ENCODE peak calls at places on chromosomes 7 and 10, in five cellular contexts. One of them, this sample, is unnamed. For H3K9me3, the result is how much of the 10 kb centered on the place peaks cover.

GRCh38 chr7:99864041-99864440 is 12.8 kb downstream of the OR2AE1 start:
- DNase-seq in adipocyte: peak
- DNase-seq in ovary: no peak
- DNase-seq in transverse colon: no peak
- DNase-seq in MM.1S: no peak
- DNase-seq in this sample: no peak

GRCh38 chr10:128629111-128630096 is 503.2 kb upstream of the MKI67 start:
- DNase-seq in transverse colon: no peak
- DNase-seq in adipocyte: no peak
- DNase-seq in MM.1S: no peak
- DNase-seq in ovary: no peak
- DNase-seq in this sample: peak

GRCh38 chr7:129535896-129536295 is 33.6 kb downstream of the SMKR1 start:
- DNase-seq in MM.1S: no peak
- DNase-seq in transverse colon: no peak
- DNase-seq in adipocyte: no peak
- DNase-seq in ovary: no peak
- DNase-seq in this sample: no peak

GRCh38 chr7:128923411-128923800 is 12.9 kb upstream of the KCP start:
- DNase-seq in MM.1S: no peak
- DNase-seq in transverse colon: no peak
- DNase-seq in adipocyte: no peak
- DNase-seq in ovary: no peak
- DNase-seq in this sample: peak

GRCh38 chr7:152189026-152189425 is 163.6 kb downstream of the GALNT11 start:
- DNase-seq in adipocyte: peak
- DNase-seq in transverse colon: no peak
- DNase-seq in MM.1S: no peak
- DNase-seq in ovary: no peak
- DNase-seq in this sample: no peak

GRCh38 chr7:100570954-100571828 is 2.5 kb downstream of the SAP25 start:
- DNase-seq in MM.1S: no peak
- DNase-seq in transverse colon: no peak
- DNase-seq in adipocyte: no peak
- DNase-seq in ovary: no peak
- DNase-seq in this sample: no peak

GRCh38 chr7:29345590-29345989 is 151.0 kb downstream of the CHN2 start:
- DNase-seq in adipocyte: no peak
- DNase-seq in MM.1S: peak
- DNase-seq in transverse colon: peak
- DNase-seq in ovary: no peak
- DNase-seq in this sample: peak

GRCh38 chr10:71704816-71705215 is 14.8 kb downstream of the C10orf105 start:
- DNase-seq in transverse colon: no peak
- DNase-seq in ovary: no peak
- DNase-seq in MM.1S: no peak
- DNase-seq in adipocyte: no peak
- DNase-seq in this sample: no peak

GRCh38 chr7:24756989-24757798 is at the start of gene GSDME:
- DNase-seq in MM.1S: peak
- DNase-seq in adipocyte: peak
- DNase-seq in transverse colon: peak
- DNase-seq in ovary: peak
- DNase-seq in this sample: peak

GRCh38 chr7:21099432-21099831 is 312.7 kb upstream of the SP8 start:
- DNase-seq in ovary: no peak
- DNase-seq in MM.1S: peak
- DNase-seq in adipocyte: no peak
- DNase-seq in transverse colon: no peak
- DNase-seq in this sample: peak

GRCh38 chr10:56370217-56371113 is 9.4 kb upstream of the ZWINT start:
- DNase-seq in transverse colon: no peak
- DNase-seq in adipocyte: no peak
- DNase-seq in MM.1S: no peak
- DNase-seq in ovary: no peak
- DNase-seq in this sample: no peak

GRCh38 chr7:15213093-15213492 is 310.5 kb upstream of the DGKB start:
- DNase-seq in MM.1S: no peak
- DNase-seq in transverse colon: no peak
- DNase-seq in adipocyte: no peak
- DNase-seq in ovary: no peak
- DNase-seq in this sample: no peak

GRCh38 chr7:15219758-15220157 is 317.2 kb upstream of the DGKB start:
- DNase-seq in ovary: no peak
- DNase-seq in transverse colon: no peak
- DNase-seq in adipocyte: no peak
- DNase-seq in MM.1S: no peak
- DNase-seq in this sample: no peak

GRCh38 chr7:15214981-15215380 is 312.4 kb upstream of the DGKB start:
- DNase-seq in adipocyte: no peak
- DNase-seq in ovary: no peak
- DNase-seq in MM.1S: no peak
- DNase-seq in transverse colon: no peak
- DNase-seq in this sample: no peak

GRCh38 chr7:15215611-15216010 is 313.1 kb upstream of the DGKB start:
- DNase-seq in MM.1S: no peak
- DNase-seq in adipocyte: peak
- DNase-seq in ovary: no peak
- DNase-seq in transverse colon: no peak
- DNase-seq in this sample: no peak
- H3K9me3 ChIP-seq in MM.1S: under half
- H3K9me3 ChIP-seq in adipocyte: under half
- H3K9me3 ChIP-seq in ovary: under half
- H3K9me3 ChIP-seq in transverse colon: under half
- H3K9me3 ChIP-seq in this sample: under half

GRCh38 chr7:158125091-158125490 is 462.5 kb downstream of the PTPRN2 start:
- DNase-seq in adipocyte: no peak
- DNase-seq in MM.1S: no peak
- DNase-seq in ovary: no peak
- DNase-seq in transverse colon: no peak
- DNase-seq in this sample: no peak

GRCh38 chr7:158125721-158126120 is 461.9 kb downstream of the PTPRN2 start:
- DNase-seq in transverse colon: no peak
- DNase-seq in MM.1S: no peak
- DNase-seq in ovary: no peak
- DNase-seq in adipocyte: no peak
- DNase-seq in this sample: no peak

GRCh38 chr7:158124671-158125079 is 462.9 kb downstream of the PTPRN2 start:
- DNase-seq in transverse colon: no peak
- DNase-seq in ovary: no peak
- DNase-seq in MM.1S: no peak
- DNase-seq in adipocyte: no peak
- DNase-seq in this sample: no peak

GRCh38 chr7:158123214-158123613 is 464.4 kb downstream of the PTPRN2 start:
- DNase-seq in adipocyte: no peak
- DNase-seq in transverse colon: no peak
- DNase-seq in ovary: no peak
- DNase-seq in MM.1S: no peak
- DNase-seq in this sample: no peak

DNA sequence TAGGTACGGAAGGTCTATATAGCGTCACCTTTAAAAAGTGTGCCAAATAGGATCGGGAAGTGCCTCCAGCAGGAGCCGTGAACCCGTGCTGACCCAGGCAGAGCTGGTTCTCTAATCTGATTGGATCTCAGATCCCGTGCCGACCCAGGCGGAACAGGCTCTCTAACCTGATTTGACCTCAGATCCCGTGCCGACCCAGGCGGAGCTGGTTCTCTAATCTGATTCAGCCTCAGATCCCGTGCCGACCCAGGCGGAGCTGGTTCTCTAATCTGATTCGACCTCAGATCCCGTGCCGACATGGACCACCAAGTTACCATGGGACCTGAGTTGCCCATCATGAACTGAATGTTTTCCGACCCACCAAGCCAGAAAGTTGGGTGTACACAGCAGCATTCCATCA is 463.9 kb downstream of the PTPRN2 start:
- DNase-seq in MM.1S: no peak
- DNase-seq in transverse colon: no peak
- DNase-seq in ovary: no peak
- DNase-seq in adipocyte: no peak
- DNase-seq in this sample: no peak
- H3K9me3 ChIP-seq in MM.1S: under half
- H3K9me3 ChIP-seq in transverse colon: under half
- H3K9me3 ChIP-seq in ovary: under half
- H3K9me3 ChIP-seq in adipocyte: under half
- H3K9me3 ChIP-seq in this sample: under half

DNA sequence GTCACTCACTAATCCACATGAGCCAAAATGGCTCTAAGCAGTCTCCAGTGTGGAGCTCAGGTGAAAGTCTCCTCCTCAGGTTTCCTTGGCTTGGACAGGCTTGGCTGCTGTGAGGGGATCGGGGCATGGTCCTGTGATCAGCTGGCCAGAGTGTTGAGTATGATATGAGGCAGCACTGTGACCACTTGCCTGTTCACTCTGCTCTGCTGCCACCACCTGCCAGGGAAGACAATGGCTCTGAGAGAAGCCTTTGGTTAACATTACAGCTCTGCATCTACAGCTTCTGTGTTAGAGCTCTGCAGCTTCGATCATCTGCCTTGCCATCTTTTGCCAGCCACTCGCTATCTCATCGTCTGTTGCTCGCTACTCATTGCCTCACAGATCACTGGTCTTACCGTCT is 20.1 kb upstream of the PTN start:
- DNase-seq in transverse colon: no peak
- DNase-seq in ovary: no peak
- DNase-seq in MM.1S: no peak
- DNase-seq in adipocyte: no peak
- DNase-seq in this sample: no peak
- H3K9me3 ChIP-seq in transverse colon: under half
- H3K9me3 ChIP-seq in ovary: under half
- H3K9me3 ChIP-seq in MM.1S: under half
- H3K9me3 ChIP-seq in adipocyte: under half
- H3K9me3 ChIP-seq in this sample: under half

GRCh38 chr7:57182031-57182430 is 49.8 kb upstream of the ZNF479 start:
- DNase-seq in transverse colon: no peak
- DNase-seq in adipocyte: no peak
- DNase-seq in MM.1S: no peak
- DNase-seq in ovary: no peak
- DNase-seq in this sample: no peak
- H3K9me3 ChIP-seq in transverse colon: under half
- H3K9me3 ChIP-seq in adipocyte: under half
- H3K9me3 ChIP-seq in MM.1S: under half
- H3K9me3 ChIP-seq in ovary: under half
- H3K9me3 ChIP-seq in this sample: under half

DNA sequence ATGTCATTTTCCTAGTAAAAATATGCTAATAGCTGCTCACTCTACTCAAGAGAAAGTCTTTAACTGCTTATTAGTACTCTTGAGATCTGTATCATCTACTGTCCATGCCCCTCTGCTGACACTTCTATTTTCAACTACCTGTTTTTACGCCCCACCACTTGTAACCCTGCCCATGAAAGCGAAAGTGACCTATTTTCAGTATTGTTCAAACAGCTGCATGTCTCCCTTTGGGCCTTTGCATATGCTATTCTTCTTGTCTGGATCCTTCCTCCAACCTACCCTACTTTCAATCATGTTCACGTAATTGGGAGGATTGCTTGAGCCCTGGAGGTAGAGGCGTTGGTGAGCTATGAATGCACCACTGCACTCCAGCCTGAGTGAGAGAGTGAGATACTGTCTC is 1481.3 kb downstream of the GATA3 start:
- DNase-seq in adipocyte: no peak
- DNase-seq in MM.1S: peak
- DNase-seq in transverse colon: no peak
- DNase-seq in ovary: no peak
- DNase-seq in this sample: no peak
- H3K9me3 ChIP-seq in adipocyte: under half
- H3K9me3 ChIP-seq in MM.1S: under half
- H3K9me3 ChIP-seq in transverse colon: under half
- H3K9me3 ChIP-seq in ovary: under half
- H3K9me3 ChIP-seq in this sample: under half

GRCh38 chr7:18123508-18124239 is 96.0 kb upstream of the PRPS1L1 start:
- DNase-seq in transverse colon: no peak
- DNase-seq in adipocyte: no peak
- DNase-seq in MM.1S: no peak
- DNase-seq in ovary: no peak
- DNase-seq in this sample: no peak
- H3K9me3 ChIP-seq in transverse colon: under half
- H3K9me3 ChIP-seq in adipocyte: under half
- H3K9me3 ChIP-seq in MM.1S: under half
- H3K9me3 ChIP-seq in ovary: under half
- H3K9me3 ChIP-seq in this sample: under half

GRCh38 chr10:5416981-5417380 is 4.6 kb downstream of the NET1 start:
- DNase-seq in transverse colon: no peak
- DNase-seq in MM.1S: no peak
- DNase-seq in adipocyte: no peak
- DNase-seq in ovary: no peak
- DNase-seq in this sample: peak
- H3K9me3 ChIP-seq in transverse colon: under half
- H3K9me3 ChIP-seq in MM.1S: under half
- H3K9me3 ChIP-seq in adipocyte: under half
- H3K9me3 ChIP-seq in ovary: under half
- H3K9me3 ChIP-seq in this sample: under half

GRCh38 chr10:74272288-74272687 is 121.3 kb downstream of the ADK start:
- DNase-seq in MM.1S: no peak
- DNase-seq in adipocyte: no peak
- DNase-seq in transverse colon: no peak
- DNase-seq in ovary: no peak
- DNase-seq in this sample: no peak
- H3K9me3 ChIP-seq in MM.1S: under half
- H3K9me3 ChIP-seq in adipocyte: under half
- H3K9me3 ChIP-seq in transverse colon: under half
- H3K9me3 ChIP-seq in ovary: under half
- H3K9me3 ChIP-seq in this sample: under half

GRCh38 chr10:1653321-1653720 is 84.0 kb downstream of the ADARB2 start:
- DNase-seq in transverse colon: no peak
- DNase-seq in ovary: no peak
- DNase-seq in MM.1S: no peak
- DNase-seq in adipocyte: no peak
- DNase-seq in this sample: no peak
- H3K9me3 ChIP-seq in transverse colon: under half
- H3K9me3 ChIP-seq in ovary: under half
- H3K9me3 ChIP-seq in MM.1S: under half
- H3K9me3 ChIP-seq in adipocyte: under half
- H3K9me3 ChIP-seq in this sample: under half